ENCODE peak calls at places on chromosome 17, in seven cellular contexts. J is lung, O is GM06990, R is AG04450, Q is thoracic aorta, P is breast epithelium, N is tibial artery. S is an unnamed sample.

GRCh38 chr17:6079155-6079554 is 9.0 kb downstream of the WSCD1 start:
- DNase-seq in J (no peak), O (no peak), R (no peak), Q (no peak), P (no peak), N (no peak), S (peak)

GRCh38 chr17:42924891-42925290 is 24.3 kb downstream of the G6PC1 start:
- DNase-seq in J (no peak), O (no peak), R (no peak), Q (no peak), P (no peak), N (no peak), S (no peak)

GRCh38 chr17:48174833-48175232 is 67.3 kb downstream of the SNX11 start:
- DNase-seq in J (no peak), O (no peak), R (no peak), Q (no peak), P (no peak), N (no peak), S (no peak)

GRCh38 chr17:66687570-66688284 is 147.2 kb upstream of the CACNG5 start:
- DNase-seq in J (no peak), O (no peak), R (no peak), Q (no peak), P (no peak), N (no peak), S (no peak)

GRCh38 chr17:62968445-62968923 is 2.4 kb downstream of the TANC2 start:
- DNase-seq in J (peak), O (peak), R (peak), Q (no peak), P (peak), N (no peak), S (peak)

GRCh38 chr17:43578699-43579569 is 32.8 kb upstream of the ETV4 start:
- DNase-seq in J (no peak), O (peak), R (no peak), Q (no peak), P (no peak), N (no peak), S (no peak)

GRCh38 chr17:59506907-59507726 is 58.3 kb upstream of the DHX40 start:
- DNase-seq in J (no peak), O (no peak), R (no peak), Q (no peak), P (no peak), N (no peak), S (peak)

GRCh38 chr17:64354824-64355535 is 35.7 kb downstream of the PECAM1 start:
- DNase-seq in J (no peak), O (no peak), R (no peak), Q (no peak), P (no peak), N (peak), S (no peak)

GRCh38 chr17:80474933-80475915 is 1.2 kb downstream of the NPTX1 start:
- DNase-seq in J (no peak), O (no peak), R (no peak), Q (no peak), P (no peak), N (no peak), S (no peak)

GRCh38 chr17:68950725-68951124 is 4.5 kb downstream of the ABCA8 start:
- DNase-seq in J (no peak), O (no peak), R (no peak), Q (no peak), P (no peak), N (no peak), S (no peak)

GRCh38 chr17:41442772-41443171 is 2.0 kb upstream of the KRT38 start:
- DNase-seq in J (no peak), O (no peak), R (no peak), Q (no peak), P (no peak), N (no peak), S (no peak)

GRCh38 chr17:46876353-46876887 is 25.0 kb downstream of the WNT9B start:
- DNase-seq in J (no peak), O (no peak), R (no peak), Q (no peak), P (no peak), N (no peak), S (no peak)

GRCh38 chr17:27577124-27577761 is 53.7 kb upstream of the LGALS9 start:
- DNase-seq in J (no peak), O (no peak), R (no peak), Q (no peak), P (no peak), N (no peak), S (no peak)

GRCh38 chr17:76544123-76544915 is 4.5 kb downstream of the PRCD start:
- DNase-seq in J (no peak), O (no peak), R (no peak), Q (no peak), P (no peak), N (peak), S (no peak)

GRCh38 chr17:75876938-75877751 is 1.2 kb downstream of the TRIM47 start:
- DNase-seq in J (peak), O (peak), R (peak), Q (peak), P (peak), N (peak), S (peak)

GRCh38 chr17:4658478-4659305 is 17.2 kb upstream of the ALOX15 start:
- DNase-seq in J (no peak), O (no peak), R (peak), Q (no peak), P (no peak), N (no peak), S (no peak)

GRCh38 chr17:37124825-37125181 is 176.0 kb downstream of the AATF start:
- DNase-seq in J (no peak), O (no peak), R (no peak), Q (no peak), P (no peak), N (no peak), S (no peak)

GRCh38 chr17:37118738-37119137 is 170.0 kb downstream of the AATF start:
- DNase-seq in J (no peak), O (no peak), R (no peak), Q (no peak), P (no peak), N (no peak), S (no peak)

GRCh38 chr17:37121616-37122015 is 172.9 kb downstream of the AATF start:
- DNase-seq in J (no peak), O (no peak), R (no peak), Q (no peak), P (no peak), N (no peak), S (no peak)

DNA sequence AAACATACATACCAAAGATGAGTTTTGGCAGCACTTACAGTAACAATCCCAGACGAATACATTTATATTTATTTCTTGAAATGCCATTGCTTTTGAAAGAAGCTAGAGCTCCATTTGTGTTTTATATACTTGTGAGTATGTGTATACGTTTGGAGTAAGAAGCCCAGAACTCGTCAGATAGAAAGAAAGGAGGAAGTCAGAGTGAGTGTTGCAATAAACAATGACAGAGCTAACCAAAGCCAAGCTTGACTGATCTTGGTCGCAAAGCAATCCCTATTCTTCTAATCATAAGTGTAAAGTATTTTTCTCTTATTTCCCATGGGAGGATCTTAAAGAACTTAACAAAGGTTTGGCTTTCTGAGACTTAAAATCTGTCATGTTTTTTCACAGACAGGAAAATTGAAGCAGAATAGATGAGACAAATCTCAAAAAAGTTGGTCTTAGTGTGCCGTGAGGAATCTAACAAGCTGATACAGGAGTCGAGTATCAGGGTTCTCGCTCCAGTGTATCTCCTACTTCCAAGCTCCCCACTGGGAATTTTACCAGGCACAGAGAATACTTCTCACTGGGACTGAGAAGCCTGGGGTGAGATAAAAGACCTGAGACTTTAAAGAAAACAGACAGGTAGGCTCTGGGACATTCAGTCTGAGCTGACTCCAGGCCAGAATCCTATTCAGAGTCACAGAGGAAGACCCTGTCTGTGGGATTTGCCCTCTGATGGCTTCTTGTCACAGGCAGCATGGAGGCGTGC is 175.5 kb downstream of the AATF start:
- DNase-seq in J (no peak), O (no peak), R (no peak), Q (no peak), P (no peak), N (no peak), S (no peak)
- H3K4me3 ChIP-seq in J (no peak), O (no peak), R (no peak), Q (no peak), P (no peak), N (no peak), S (no peak)

GRCh38 chr17:34146440-34147043 is 108.5 kb upstream of the CCL2 start:
- DNase-seq in J (peak), O (no peak), R (no peak), Q (no peak), P (peak), N (no peak), S (peak)
- TF ChIP-seq CTCF in J (peak), O (peak), R (peak), Q (peak), P (peak), N (no peak), S (peak)

GRCh38 chr17:38599398-38599856 is 6.3 kb downstream of the SRCIN1 start:
- DNase-seq in J (no peak), O (no peak), R (no peak), Q (no peak), P (no peak), N (no peak), S (no peak)

GRCh38 chr17:38600416-38600815 is 5.3 kb downstream of the SRCIN1 start:
- DNase-seq in J (no peak), O (no peak), R (no peak), Q (no peak), P (no peak), N (no peak), S (no peak)

GRCh38 chr17:38602453-38602852 is 3.3 kb downstream of the SRCIN1 start:
- DNase-seq in J (no peak), O (no peak), R (no peak), Q (no peak), P (no peak), N (no peak), S (no peak)

GRCh38 chr17:38601539-38602351 is 4.0 kb downstream of the SRCIN1 start:
- DNase-seq in J (no peak), O (no peak), R (no peak), Q (no peak), P (no peak), N (no peak), S (no peak)

GRCh38 chr17:38600906-38601305 is 4.8 kb downstream of the SRCIN1 start:
- DNase-seq in J (no peak), O (no peak), R (no peak), Q (no peak), P (no peak), N (no peak), S (no peak)
- H3K4me3 ChIP-seq in J (no peak), O (no peak), R (no peak), Q (no peak), P (no peak), N (no peak), S (no peak)

DNA sequence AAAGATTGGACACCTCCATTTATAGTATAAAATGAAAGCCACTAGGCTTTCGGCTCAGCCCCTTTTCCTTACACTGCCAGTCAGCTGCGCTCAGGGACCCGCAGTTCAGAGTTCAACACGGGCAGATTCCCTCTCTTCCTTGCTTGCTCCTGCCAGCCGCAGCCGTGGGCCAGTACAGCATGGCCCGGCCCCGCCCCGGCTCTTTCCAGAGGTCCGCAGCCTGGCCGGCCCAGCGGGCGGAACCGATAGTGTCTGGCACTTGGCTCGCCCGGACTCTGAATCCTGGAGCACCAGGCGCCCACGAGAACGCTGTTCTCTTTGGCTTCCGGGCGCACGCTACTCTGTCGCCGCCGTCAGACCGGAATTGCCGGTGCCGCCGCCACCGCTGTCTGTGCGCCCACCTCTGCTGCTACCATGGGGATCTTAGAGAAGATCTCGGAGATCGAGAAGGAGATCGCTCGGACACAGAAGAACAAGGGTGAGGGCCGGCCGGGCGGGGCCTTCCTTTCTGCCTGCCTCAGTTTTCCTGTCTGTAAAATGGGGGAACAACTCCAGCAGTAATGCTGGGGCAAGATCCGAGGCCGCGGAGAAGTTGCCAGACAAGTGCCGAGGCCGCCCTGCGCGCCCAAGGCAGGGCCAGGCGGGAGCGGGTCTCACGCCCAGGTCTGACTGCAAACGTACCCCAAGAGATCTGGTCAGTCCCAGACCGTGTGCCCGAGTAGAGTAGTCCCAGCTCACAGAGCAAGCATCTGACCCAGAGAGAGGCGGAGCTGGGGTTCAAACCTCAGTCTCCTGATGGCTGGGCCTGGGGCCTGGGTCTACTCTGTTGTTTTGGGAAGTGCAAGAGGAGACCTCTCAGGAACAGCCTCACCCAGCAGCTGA is at the start of gene DRG2:
- DNase-seq in J (peak), O (peak), R (peak), Q (peak), P (peak), N (peak), S (peak)
- TF ChIP-seq CTCF in J (no peak), O (no peak), R (no peak), Q (no peak), P (no peak), N (no peak), S (peak)

S was measured in retinal pigment epithelial cell.